ENCODE peak calls at places on chromosomes 3 and 15, in four cellular contexts. A, M, I and C are unnamed samples.

GRCh38 chr15:39922450-39923092 is 2.5 kb upstream of the GPR176 start:
- DNase-seq in A (no peak), M (no peak), I (no peak), C (peak)

GRCh38 chr15:29278436-29279099 is 8.9 kb upstream of the NSMCE3 start:
- DNase-seq in A (peak), M (peak), I (no peak), C (peak)

GRCh38 chr15:30816430-30816829 is 87.3 kb upstream of the FAN1 start:
- DNase-seq in A (no peak), M (no peak), I (no peak), C (no peak)

GRCh38 chr15:79105141-79105540 is 14.6 kb upstream of the RASGRF1 start:
- DNase-seq in A (no peak), M (no peak), I (no peak), C (no peak)

GRCh38 chr15:68391084-68391483 is 40.9 kb downstream of the ITGA11 start:
- DNase-seq in A (no peak), M (no peak), I (no peak), C (no peak)

GRCh38 chr3:15606434-15606891 is 4.9 kb downstream of the BTD start:
- DNase-seq in A (peak), M (peak), I (no peak), C (no peak)

GRCh38 chr3:101992861-101993260 is 143.5 kb downstream of the NFKBIZ start:
- DNase-seq in A (no peak), M (peak), I (no peak), C (peak)

GRCh38 chr3:95815828-95816227 is 998.6 kb upstream of the EPHA6 start:
- DNase-seq in A (peak), M (no peak), I (no peak), C (no peak)

GRCh38 chr3:64717872-64718613 is 30.2 kb upstream of the ADAMTS9 start:
- DNase-seq in A (no peak), M (peak), I (no peak), C (no peak)

GRCh38 chr3:11386413-11387155 is 114.4 kb downstream of the ATG7 start:
- DNase-seq in A (no peak), M (peak), I (no peak), C (no peak)

GRCh38 chr3:67329358-67329757 is 325.1 kb downstream of the SUCLG2 start:
- DNase-seq in A (no peak), M (no peak), I (no peak), C (no peak)

GRCh38 chr15:89341316-89342005 is 6.8 kb upstream of the POLG start:
- DNase-seq in A (no peak), M (no peak), I (no peak), C (no peak)

GRCh38 chr3:188055388-188055787 is 98.6 kb upstream of the LPP start:
- DNase-seq in A (no peak), M (no peak), I (no peak), C (no peak)

GRCh38 chr15:32028921-32029320 is 1.4 kb upstream of the CHRNA7 start:
- DNase-seq in A (no peak), M (no peak), I (no peak), C (no peak)

GRCh38 chr15:74799843-74800558 is 12.6 kb upstream of the LMAN1L start:
- DNase-seq in A (no peak), M (peak), I (peak), C (no peak)

GRCh38 chr3:105042586-105042985 is 324.1 kb upstream of the ALCAM start:
- DNase-seq in A (no peak), M (no peak), I (no peak), C (no peak)

GRCh38 chr3:99875573-99875924 is 57.9 kb downstream of the CMSS1 start:
- DNase-seq in A (no peak), M (peak), I (no peak), C (no peak)

GRCh38 chr15:39362832-39363561 is 217.9 kb upstream of the THBS1 start:
- DNase-seq in A (no peak), M (peak), I (no peak), C (peak)

GRCh38 chr3:184236636-184237035 is 7.3 kb downstream of the VWA5B2 start:
- DNase-seq in A (no peak), M (no peak), I (no peak), C (no peak)

GRCh38 chr15:100758554-100758953 is 121.1 kb upstream of the ALDH1A3 start:
- DNase-seq in A (no peak), M (no peak), I (no peak), C (no peak)

DNA sequence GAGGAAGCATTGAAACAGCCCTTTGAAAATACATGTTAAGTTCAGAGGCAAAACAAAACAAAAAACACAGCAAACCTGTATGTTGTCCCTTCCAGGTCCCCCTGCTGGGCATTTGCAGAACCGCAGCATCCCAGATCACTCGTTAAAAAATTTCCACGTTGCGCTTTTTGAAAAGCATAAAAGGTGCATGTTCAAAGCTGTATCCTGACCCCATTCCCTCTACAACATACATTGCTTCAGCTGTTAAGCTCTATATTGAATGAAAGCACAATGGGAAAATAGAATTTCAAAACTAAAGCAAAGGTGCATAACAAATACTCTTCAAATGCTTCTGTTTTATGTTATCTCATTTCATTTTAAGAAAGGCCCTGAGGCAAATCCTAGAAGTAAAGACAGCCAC is 328.3 kb downstream of the THSD4 start:
- DNase-seq in A (no peak), M (peak), I (peak), C (peak)
- H3K4me3 ChIP-seq in A (no peak), M (no peak), I (no peak), C (no peak)

GRCh38 chr3:169060037-169060436 is 603.5 kb downstream of the MECOM start:
- DNase-seq in A (no peak), M (peak), I (no peak), C (no peak)
- TF ChIP-seq CTCF in A (peak), M (no peak), I (no peak), C (no peak)

GRCh38 chr15:63339836-63340235 is 41.8 kb downstream of the CA12 start:
- DNase-seq in A (no peak), M (no peak), I (no peak), C (no peak)
- H3K4me3 ChIP-seq in A (no peak), M (no peak), I (no peak), C (no peak)

GRCh38 chr3:127072221-127072771 is 89.4 kb downstream of the PLXNA1 start:
- DNase-seq in A (no peak), M (no peak), I (no peak), C (no peak)
- TF ChIP-seq CTCF in A (no peak), M (no peak), I (no peak), C (no peak)

GRCh38 chr3:121894191-121894990 is at the start of gene SLC15A2:
- DNase-seq in A (no peak), M (peak), I (no peak), C (no peak)

GRCh38 chr3:121895121-121895520 is 920 bp downstream of the SLC15A2 start:
- DNase-seq in A (no peak), M (no peak), I (no peak), C (no peak)

GRCh38 chr3:121897296-121897695 is 3.1 kb downstream of the SLC15A2 start:
- DNase-seq in A (no peak), M (no peak), I (no peak), C (no peak)

DNA sequence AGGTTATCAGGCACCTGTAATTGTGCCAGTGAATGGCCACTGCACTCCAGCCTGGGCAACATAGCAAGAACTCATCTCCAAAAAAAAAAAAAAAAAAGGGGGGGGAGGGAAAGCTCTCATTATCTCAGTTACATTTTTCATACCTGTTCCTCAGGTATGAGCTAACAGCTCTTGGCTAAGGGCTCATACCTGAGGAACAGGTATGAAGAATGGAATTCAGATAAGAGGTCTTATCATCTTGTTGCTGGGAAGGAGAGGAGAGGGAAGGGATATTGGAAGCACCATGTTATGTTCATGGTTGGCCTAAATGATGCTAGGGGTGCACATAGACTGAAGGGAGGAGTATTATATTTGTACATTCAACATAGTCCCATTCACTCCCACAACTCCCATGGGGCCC is 2.6 kb downstream of the SLC15A2 start:
- DNase-seq in A (no peak), M (no peak), I (no peak), C (no peak)
- H3K4me3 ChIP-seq in A (no peak), M (no peak), I (no peak), C (no peak)

GRCh38 chr3:26369133-26369532 is 253.4 kb upstream of the LRRC3B start:
- DNase-seq in A (no peak), M (no peak), I (no peak), C (no peak)
- TF ChIP-seq CTCF in A (peak), M (no peak), I (no peak), C (no peak)